ENCODE peak calls at places on chromosomes 3 and 15, in four cellular contexts. One of them, this sample, is unnamed.

GRCh38 chr15:41258706-41259471 is 27.8 kb downstream of the CHP1 start:
- DNase-seq in glomerular endothelial cell: no peak
- DNase-seq in left ventricle myocardium inferior: no peak
- DNase-seq in NCI-H2081: no peak
- DNase-seq in this sample: no peak

GRCh38 chr15:39357478-39358268 is 223.2 kb upstream of the THBS1 start:
- DNase-seq in glomerular endothelial cell: no peak
- DNase-seq in left ventricle myocardium inferior: no peak
- DNase-seq in NCI-H2081: no peak
- DNase-seq in this sample: no peak

GRCh38 chr15:80490431-80490990 is 86.3 kb downstream of the ARNT2 start:
- DNase-seq in glomerular endothelial cell: no peak
- DNase-seq in left ventricle myocardium inferior: no peak
- DNase-seq in NCI-H2081: no peak
- DNase-seq in this sample: no peak

GRCh38 chr3:14633819-14634424 is 17.6 kb upstream of the CCDC174 start:
- DNase-seq in glomerular endothelial cell: no peak
- DNase-seq in left ventricle myocardium inferior: peak
- DNase-seq in NCI-H2081: peak
- DNase-seq in this sample: peak

GRCh38 chr3:22495826-22496225 is 707.3 kb upstream of the UBE2E2 start:
- DNase-seq in glomerular endothelial cell: no peak
- DNase-seq in left ventricle myocardium inferior: no peak
- DNase-seq in NCI-H2081: no peak
- DNase-seq in this sample: no peak

GRCh38 chr3:78986702-78987101 is 781.1 kb downstream of the ROBO1 start:
- DNase-seq in glomerular endothelial cell: no peak
- DNase-seq in left ventricle myocardium inferior: no peak
- DNase-seq in NCI-H2081: peak
- DNase-seq in this sample: no peak

GRCh38 chr3:10041034-10041433 is 14.8 kb downstream of the FANCD2 start:
- DNase-seq in glomerular endothelial cell: no peak
- DNase-seq in left ventricle myocardium inferior: no peak
- DNase-seq in NCI-H2081: no peak
- DNase-seq in this sample: no peak

GRCh38 chr3:109718822-109719221 is 381.5 kb upstream of the DPPA4 start:
- DNase-seq in glomerular endothelial cell: no peak
- DNase-seq in left ventricle myocardium inferior: no peak
- DNase-seq in NCI-H2081: no peak
- DNase-seq in this sample: no peak

GRCh38 chr3:43307226-43307625 is 20.9 kb downstream of the SNRK start:
- DNase-seq in glomerular endothelial cell: no peak
- DNase-seq in left ventricle myocardium inferior: no peak
- DNase-seq in NCI-H2081: no peak
- DNase-seq in this sample: no peak

GRCh38 chr15:34583399-34584320 is at the start of gene GOLGA8B:
- DNase-seq in glomerular endothelial cell: no peak
- DNase-seq in left ventricle myocardium inferior: peak
- DNase-seq in NCI-H2081: peak
- DNase-seq in this sample: peak

GRCh38 chr15:92809880-92810361 is 90.2 kb upstream of the CHD2 start:
- DNase-seq in glomerular endothelial cell: no peak
- DNase-seq in left ventricle myocardium inferior: no peak
- DNase-seq in NCI-H2081: peak
- DNase-seq in this sample: peak

GRCh38 chr15:42510258-42511009 is 15.0 kb downstream of the SNAP23 start:
- DNase-seq in glomerular endothelial cell: no peak
- DNase-seq in left ventricle myocardium inferior: no peak
- DNase-seq in NCI-H2081: no peak
- DNase-seq in this sample: no peak

GRCh38 chr3:176663819-176664218 is 533.5 kb downstream of the TBL1XR1 start:
- DNase-seq in glomerular endothelial cell: peak
- DNase-seq in left ventricle myocardium inferior: no peak
- DNase-seq in NCI-H2081: peak
- DNase-seq in this sample: peak

GRCh38 chr15:89364341-89364740 is 29.7 kb upstream of the POLG start:
- DNase-seq in glomerular endothelial cell: no peak
- DNase-seq in left ventricle myocardium inferior: no peak
- DNase-seq in NCI-H2081: peak
- DNase-seq in this sample: peak

GRCh38 chr3:13053425-13053824 is 19.8 kb downstream of the IQSEC1 start:
- DNase-seq in glomerular endothelial cell: no peak
- DNase-seq in left ventricle myocardium inferior: no peak
- DNase-seq in NCI-H2081: no peak
- DNase-seq in this sample: no peak

GRCh38 chr3:126888186-126888760 is 94.6 kb upstream of the PLXNA1 start:
- DNase-seq in glomerular endothelial cell: no peak
- DNase-seq in left ventricle myocardium inferior: no peak
- DNase-seq in NCI-H2081: peak
- DNase-seq in this sample: peak

GRCh38 chr3:112136959-112137693 is 4.1 kb upstream of the GCSAM start:
- DNase-seq in glomerular endothelial cell: no peak
- DNase-seq in left ventricle myocardium inferior: no peak
- DNase-seq in NCI-H2081: peak
- DNase-seq in this sample: peak

GRCh38 chr15:100227781-100228180 is 114.0 kb downstream of the ADAMTS17 start:
- DNase-seq in glomerular endothelial cell: no peak
- DNase-seq in left ventricle myocardium inferior: no peak
- DNase-seq in NCI-H2081: no peak
- DNase-seq in this sample: no peak

GRCh38 chr3:105953831-105954230 is 85.0 kb upstream of the CBLB start:
- DNase-seq in glomerular endothelial cell: no peak
- DNase-seq in left ventricle myocardium inferior: no peak
- DNase-seq in NCI-H2081: no peak
- DNase-seq in this sample: no peak

GRCh38 chr3:152127058-152127457 is 141.7 kb upstream of the MBNL1 start:
- DNase-seq in glomerular endothelial cell: no peak
- DNase-seq in left ventricle myocardium inferior: no peak
- DNase-seq in NCI-H2081: no peak
- DNase-seq in this sample: no peak

GRCh38 chr3:46675426-46675825 is 18.1 kb downstream of the ALS2CL start:
- DNase-seq in glomerular endothelial cell: no peak
- DNase-seq in left ventricle myocardium inferior: peak
- DNase-seq in NCI-H2081: no peak
- DNase-seq in this sample: no peak

GRCh38 chr15:25170113-25170731 is 215.4 kb downstream of the SNRPN start:
- DNase-seq in glomerular endothelial cell: no peak
- DNase-seq in left ventricle myocardium inferior: peak
- DNase-seq in NCI-H2081: no peak
- DNase-seq in this sample: no peak

GRCh38 chr3:195156286-195156890 is 114.6 kb downstream of the XXYLT1 start:
- DNase-seq in glomerular endothelial cell: no peak
- DNase-seq in left ventricle myocardium inferior: no peak
- DNase-seq in NCI-H2081: no peak
- DNase-seq in this sample: no peak

GRCh38 chr3:102450976-102451375 is 16.2 kb downstream of the ZPLD1 start:
- DNase-seq in glomerular endothelial cell: no peak
- DNase-seq in left ventricle myocardium inferior: no peak
- DNase-seq in NCI-H2081: no peak
- DNase-seq in this sample: no peak

GRCh38 chr15:73346735-73347312 is 21.9 kb downstream of the HCN4 start:
- DNase-seq in glomerular endothelial cell: no peak
- DNase-seq in left ventricle myocardium inferior: peak
- DNase-seq in NCI-H2081: no peak
- DNase-seq in this sample: no peak

GRCh38 chr3:186362409-186362757 is 349 bp upstream of the DGKG start:
- DNase-seq in glomerular endothelial cell: no peak
- DNase-seq in left ventricle myocardium inferior: no peak
- DNase-seq in NCI-H2081: no peak
- DNase-seq in this sample: no peak

GRCh38 chr3:50347187-50347813 is 1.8 kb upstream of the ZMYND10 start:
- DNase-seq in glomerular endothelial cell: no peak
- DNase-seq in left ventricle myocardium inferior: peak
- DNase-seq in NCI-H2081: peak
- DNase-seq in this sample: peak

GRCh38 chr15:77720155-77720554 is 87.4 kb upstream of the LINGO1 start:
- DNase-seq in glomerular endothelial cell: no peak
- DNase-seq in left ventricle myocardium inferior: no peak
- DNase-seq in NCI-H2081: no peak
- DNase-seq in this sample: no peak

GRCh38 chr3:83453010-83453409 is 1505.8 kb upstream of the CADM2 start:
- DNase-seq in glomerular endothelial cell: no peak
- DNase-seq in left ventricle myocardium inferior: no peak
- DNase-seq in NCI-H2081: peak
- DNase-seq in this sample: peak

GRCh38 chr15:32730677-32731654 is 13.2 kb downstream of the GREM1 start:
- DNase-seq in glomerular endothelial cell: no peak
- DNase-seq in left ventricle myocardium inferior: no peak
- DNase-seq in NCI-H2081: no peak
- DNase-seq in this sample: no peak